ENCODE peak calls at places on chromosomes 6 and 20, in ten cellular contexts. D is EL; T is osteocyte; Y is dermis blood vessel endothelial cell; Z is RPMI7951; P is mesendoderm; E is psoas muscle; A is GM10248; U is CD8-positive, alpha-beta memory T cell; H is C1 segment of cervical spinal cord. G is an unnamed sample.

GRCh38 chr6:16684896-16685554 is 76.2 kb downstream of the ATXN1 start:
- DNase-seq in U (peak; percentile 36), T (no peak), A (peak; percentile 37), P (no peak), D (peak; percentile 82), E (no peak), Z (peak; percentile 80), Y (peak; percentile 40), H (no peak), G (peak; percentile 50)

GRCh38 chr20:45095753-45096371 is 5.1 kb downstream of the KCNS1 start:
- DNase-seq in D (peak; percentile 75), H (peak; percentile 37), A (peak; percentile 69), E (no peak), Z (peak; percentile 71), Y (peak; percentile 76), U (peak; percentile 40), P (peak; percentile 80), T (no peak), G (peak; percentile 52)

GRCh38 chr6:105759946-105760345 is 326.2 kb upstream of the PRDM1 start:
- DNase-seq in Y (no peak), U (no peak), E (no peak), P (no peak), Z (peak; percentile 80), T (no peak), A (no peak), D (peak; percentile 70), H (no peak), G (peak; percentile 78)

GRCh38 chr20:38872491-38873049 is 53.6 kb upstream of the FAM83D start:
- DNase-seq in E (no peak), Y (no peak), U (no peak), T (no peak), Z (no peak), H (no peak), D (no peak), A (no peak), P (no peak), G (no peak)

GRCh38 chr6:32194388-32194787 is 1.9 kb upstream of the GPSM3 start:
- DNase-seq in U (no peak), H (no peak), T (no peak), Z (no peak), P (no peak), Y (no peak), E (no peak), A (no peak), D (no peak), G (no peak)

GRCh38 chr20:18267815-18268214 is 20.5 kb upstream of the ZNF133 start:
- DNase-seq in A (no peak), H (no peak), P (peak; percentile 73), U (no peak), D (no peak), E (no peak), Y (peak; percentile 79), Z (no peak), T (no peak), G (no peak)

GRCh38 chr20:5191829-5192569 is 65.2 kb downstream of the CDS2 start:
- DNase-seq in E (no peak), H (peak; percentile 26), D (peak; percentile 71), P (peak; percentile 78), Z (peak; percentile 79), Y (peak; percentile 88), A (peak; percentile 81), U (peak; percentile 8), T (no peak), G (peak; percentile 77)

GRCh38 chr6:95802978-95803377 is 212.8 kb upstream of the FUT9 start:
- DNase-seq in T (no peak), E (no peak), U (no peak), P (peak; percentile 94), H (no peak), Z (no peak), A (no peak), Y (no peak), D (no peak), G (no peak)

GRCh38 chr20:18734525-18735189 is 78.9 kb upstream of the SCP2D1 start:
- DNase-seq in A (no peak), U (no peak), D (no peak), E (no peak), Y (no peak), P (no peak), Z (no peak), H (no peak), T (no peak), G (no peak)

GRCh38 chr20:42923348-42923918 is 266.3 kb downstream of the PTPRT start:
- DNase-seq in D (no peak), E (no peak), Z (no peak), P (no peak), Y (no peak), U (no peak), A (no peak), T (no peak), H (no peak), G (no peak)

GRCh38 chr20:53126185-53126584 is 154.0 kb downstream of the TSHZ2 start:
- DNase-seq in Z (no peak), P (no peak), T (no peak), D (no peak), H (no peak), Y (no peak), U (no peak), A (no peak), E (no peak), G (no peak)

GRCh38 chr20:48017992-48018391 is 232.7 kb upstream of the SULF2 start:
- DNase-seq in T (peak; percentile 65), D (no peak), U (no peak), Y (no peak), A (no peak), E (no peak), Z (no peak), H (no peak), P (no peak), G (no peak)

GRCh38 chr6:164359036-164359435 is 944.5 kb downstream of the QKI start:
- DNase-seq in T (no peak), D (no peak), A (no peak), E (no peak), Z (no peak), H (no peak), P (no peak), Y (no peak), U (no peak), G (no peak)

GRCh38 chr20:41231850-41232249 is 85.7 kb downstream of the ZHX3 start:
- DNase-seq in E (no peak), U (no peak), D (no peak), H (no peak), P (no peak), Y (no peak), T (no peak), Z (no peak), A (no peak), G (no peak)

GRCh38 chr6:111559193-111560097 is 46.2 kb downstream of the TRAF3IP2 start:
- DNase-seq in H (no peak), U (no peak), T (no peak), E (no peak), A (no peak), D (no peak), P (no peak), Y (no peak), Z (no peak), G (no peak)

GRCh38 chr6:25499851-25500250 is 152.2 kb upstream of the SCGN start:
- DNase-seq in E (no peak), H (no peak), P (peak; percentile 68), Y (no peak), T (no peak), D (peak; percentile 59), U (no peak), Z (no peak), A (no peak), G (peak; percentile 58)

GRCh38 chr20:64044484-64045247 is 4.8 kb downstream of the SOX18 start:
- DNase-seq in P (no peak), Y (peak; percentile 88), Z (peak; percentile 85), H (no peak), T (no peak), D (peak; percentile 71), U (no peak), A (no peak), E (no peak), G (peak; percentile 38)

GRCh38 chr6:165049362-165049761 is 260.0 kb downstream of the C6orf118 start:
- DNase-seq in Z (peak; percentile 17), T (no peak), E (peak; percentile 52), P (peak; percentile 86), U (no peak), A (no peak), H (no peak), D (peak; percentile 0), Y (peak; percentile 38), G (no peak)

GRCh38 chr6:149859368-149859767 is 4.8 kb downstream of the LRP11 start:
- DNase-seq in Z (no peak), Y (no peak), E (no peak), U (no peak), P (no peak), D (peak; percentile 72), H (no peak), A (no peak), T (no peak), G (peak; percentile 80)

GRCh38 chr6:135163440-135163738 is 17.7 kb upstream of the MYB start:
- DNase-seq in D (no peak), U (no peak), H (no peak), Y (no peak), T (no peak), E (no peak), P (no peak), Z (no peak), A (peak; percentile 58), G (no peak)

GRCh38 chr20:38453941-38454340 is 18.7 kb upstream of the RALGAPB start:
- DNase-seq in H (no peak), P (no peak), U (no peak), E (no peak), Z (no peak), A (peak; percentile 37), D (no peak), Y (peak; percentile 18), T (no peak), G (no peak)

G was measured in astrocyte of the spinal cord.